ENCODE peak calls at places on chromosomes 13 and 19, in five cellular contexts. R, N, X, J and V are unnamed samples.

GRCh38 chr19:51029718-51030117 is 3.3 kb upstream of the KLK11 start:
- DNase-seq in X (no peak), J (no peak), N (no peak), R (no peak), V (no peak)

GRCh38 chr13:29918845-29919244 is 68.4 kb upstream of the UBL3 start:
- DNase-seq in R (no peak), J (peak; percentile 92), X (no peak), N (no peak), V (no peak)

GRCh38 chr13:113935081-113935511 is 38.8 kb downstream of the C13orf46 start:
- DNase-seq in J (no peak), R (peak; percentile 56), N (peak; percentile 23), X (no peak), V (peak; percentile 38)

GRCh38 chr19:46881092-46881491 is 20.3 kb downstream of the ARHGAP35 start:
- DNase-seq in X (no peak), N (no peak), J (no peak), R (no peak), V (no peak)

GRCh38 chr19:46841458-46842083 is 9.1 kb downstream of the AP2S1 start:
- DNase-seq in N (peak; percentile 60), X (no peak), J (peak; percentile 52), R (no peak), V (no peak)

GRCh38 chr13:46728777-46729176 is 68.2 kb downstream of the ESD start:
- DNase-seq in J (no peak), X (no peak), R (no peak), N (no peak), V (no peak)

GRCh38 chr13:104705031-104705750 is 1639.0 kb upstream of the SLC10A2 start:
- DNase-seq in N (no peak), R (no peak), X (no peak), J (no peak), V (no peak)

GRCh38 chr13:21365574-21365973 is 93.5 kb downstream of the ZDHHC20 start:
- DNase-seq in N (no peak), X (peak; percentile 1), J (no peak), R (peak; percentile 21), V (no peak)

GRCh38 chr19:34411216-34411615 is 7.0 kb downstream of the PDCD2L start:
- DNase-seq in R (peak; percentile 46), J (no peak), X (no peak), N (no peak), V (no peak)
- H3K36me3 ChIP-seq in R (peaks cover 48% of the 10 kb centered on the region), J (peaks cover 22% of the 10 kb centered on the region), X (peaks cover 13% of the 10 kb centered on the region), N (no peaks in the 10 kb centered on the region), V (no peaks in the 10 kb centered on the region)

GRCh38 chr19:53365134-53365898 is at the start of gene ZNF525:
- DNase-seq in N (peak; percentile 92), X (peak; percentile 97), J (peak; percentile 59), R (peak; percentile 97), V (peak; percentile 98)
- TF ChIP-seq CTCF in N (no peak), X (peak; percentile 54), J (peak; percentile 17), R (peak; percentile 25), V (peak; percentile 2)

GRCh38 chr13:26179344-26179743 is 42.8 kb downstream of the RNF6 start:
- DNase-seq in R (no peak), N (no peak), J (no peak), X (no peak), V (no peak)
- H3K36me3 ChIP-seq in R (no peaks in the 10 kb centered on the region), N (no peaks in the 10 kb centered on the region), J (no peaks in the 10 kb centered on the region), X (no peaks in the 10 kb centered on the region), V (no peaks in the 10 kb centered on the region)

GRCh38 chr19:11295665-11296245 is at the start of gene TSPAN16:
- DNase-seq in N (no peak), J (no peak), X (no peak), R (no peak), V (no peak)
- TF ChIP-seq CTCF in N (no peak), J (no peak), X (no peak), R (no peak), V (no peak)

GRCh38 chr19:55669418-55670279 is 5.4 kb upstream of the EPN1 start:
- DNase-seq in X (no peak), N (no peak), R (no peak), J (no peak), V (no peak)
- H3K36me3 ChIP-seq in X (peaks cover 58% of the 10 kb centered on the region), N (no peaks in the 10 kb centered on the region), R (peaks cover 91% of the 10 kb centered on the region), J (peaks cover 58% of the 10 kb centered on the region), V (peaks cover 87% of the 10 kb centered on the region)

GRCh38 chr13:61202042-61202441 is 213.6 kb downstream of the PCDH20 start:
- DNase-seq in N (no peak), R (no peak), J (no peak), X (no peak), V (no peak)

DNA sequence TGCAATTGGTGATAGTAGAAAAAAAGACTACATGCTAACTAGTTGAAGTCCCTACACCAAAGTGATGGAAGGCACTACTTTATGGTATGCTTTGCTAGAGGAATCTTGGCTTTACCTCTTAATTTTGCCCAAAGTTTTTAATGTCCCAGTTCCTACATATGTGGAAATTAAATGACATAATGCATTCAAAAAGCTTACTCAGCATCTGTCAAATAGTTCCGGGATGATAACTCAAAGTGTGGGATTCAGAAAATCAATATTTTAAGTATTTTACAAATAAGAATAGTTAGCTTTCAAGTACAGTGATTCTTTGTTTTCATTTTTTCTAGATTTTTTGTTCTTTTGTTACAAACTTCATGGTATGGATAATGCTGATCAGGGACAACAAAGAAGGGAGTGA is 211.6 kb downstream of the PCDH20 start:
- DNase-seq in J (no peak), R (no peak), N (no peak), X (no peak), V (no peak)
- TF ChIP-seq CTCF in J (no peak), R (no peak), N (no peak), X (no peak), V (no peak)

DNA sequence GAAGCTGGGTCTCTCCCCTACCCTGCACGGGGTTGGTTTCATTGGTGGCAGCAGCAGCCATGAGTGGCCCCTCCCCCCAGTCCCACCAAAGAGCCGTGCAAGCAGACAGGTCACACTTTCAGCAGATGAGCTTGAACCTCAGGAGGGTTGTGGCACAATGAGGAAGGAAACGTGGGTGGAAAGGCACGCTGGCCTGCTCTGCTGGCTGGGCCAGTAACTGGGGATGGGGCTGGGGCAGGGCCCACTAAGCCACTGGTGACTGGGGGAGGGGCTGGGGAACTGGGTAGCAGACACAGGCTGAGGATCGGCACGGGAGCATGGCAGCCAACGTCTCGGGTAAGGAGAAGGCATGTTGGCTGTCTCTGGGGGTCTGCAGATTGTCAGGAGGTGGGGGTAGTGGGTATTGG is at the start of gene P2RY11:
- DNase-seq in N (no peak), J (no peak), X (no peak), R (peak; percentile 73), V (peak; percentile 80)
- H3K36me3 ChIP-seq in N (no peaks in the 10 kb centered on the region), J (peaks cover 60% of the 10 kb centered on the region), X (peaks cover 57% of the 10 kb centered on the region), R (peaks cover 66% of the 10 kb centered on the region), V (no peaks in the 10 kb centered on the region)

GRCh38 chr13:108176685-108177274 is 38.6 kb downstream of the LIG4 start:
- DNase-seq in N (no peak), R (no peak), X (peak; percentile 11), J (peak; percentile 22), V (peak; percentile 52)
- TF ChIP-seq CTCF in N (no peak), R (peak; percentile 49), X (peak; percentile 69), J (peak; percentile 51), V (no peak)